ENCODE peak calls at places on chromosomes 1 and 21, in four cellular contexts. One of them, this sample, is unnamed.

GRCh38 chr1:10948463-10948775 is 64.0 kb upstream of the TARDBP start:
- DNase-seq in adrenal gland: no peak
- DNase-seq in cardiac muscle cell: no peak
- DNase-seq in BE2C: no peak
- DNase-seq in this sample: no peak

GRCh38 chr1:202076050-202076511 is 46.6 kb upstream of the GPR37L1 start:
- DNase-seq in adrenal gland: no peak
- DNase-seq in cardiac muscle cell: peak; percentile 6
- DNase-seq in BE2C: peak; percentile 73
- DNase-seq in this sample: no peak

GRCh38 chr1:15201849-15202551 is 45.0 kb upstream of the FHAD1 start:
- DNase-seq in adrenal gland: no peak
- DNase-seq in cardiac muscle cell: no peak
- DNase-seq in BE2C: no peak
- DNase-seq in this sample: no peak

GRCh38 chr1:240743696-240744095 is 131.7 kb upstream of the GREM2 start:
- DNase-seq in adrenal gland: no peak
- DNase-seq in cardiac muscle cell: no peak
- DNase-seq in BE2C: no peak
- DNase-seq in this sample: no peak

GRCh38 chr1:28811766-28812668 is at the start of gene OPRD1:
- DNase-seq in adrenal gland: no peak
- DNase-seq in cardiac muscle cell: no peak
- DNase-seq in BE2C: peak; percentile 56
- DNase-seq in this sample: peak; percentile 74

GRCh38 chr1:174337000-174337681 is 110.6 kb upstream of the GPR52 start:
- DNase-seq in adrenal gland: no peak
- DNase-seq in cardiac muscle cell: no peak
- DNase-seq in BE2C: no peak
- DNase-seq in this sample: no peak

GRCh38 chr1:168135982-168136708 is 585 bp downstream of the GPR161 start:
- DNase-seq in adrenal gland: no peak
- DNase-seq in cardiac muscle cell: peak; percentile 36
- DNase-seq in BE2C: peak; percentile 19
- DNase-seq in this sample: peak; percentile 58

GRCh38 chr1:63698001-63698838 is 75.6 kb upstream of the ROR1 start:
- DNase-seq in adrenal gland: peak; percentile 35
- DNase-seq in cardiac muscle cell: peak; percentile 76
- DNase-seq in BE2C: no peak
- DNase-seq in this sample: no peak

GRCh38 chr1:52659851-52660596 is 27.1 kb downstream of the SHISAL2A start:
- DNase-seq in adrenal gland: no peak
- DNase-seq in cardiac muscle cell: no peak
- DNase-seq in BE2C: no peak
- DNase-seq in this sample: no peak

GRCh38 chr1:26729633-26730032 is 33.8 kb downstream of the ARID1A start:
- DNase-seq in adrenal gland: no peak
- DNase-seq in cardiac muscle cell: no peak
- DNase-seq in BE2C: no peak
- DNase-seq in this sample: no peak

GRCh38 chr1:221742555-221743415 is 896 bp upstream of the DUSP10 start:
- DNase-seq in adrenal gland: peak; percentile 81
- DNase-seq in cardiac muscle cell: peak; percentile 73
- DNase-seq in BE2C: peak; percentile 92
- DNase-seq in this sample: peak; percentile 86

GRCh38 chr1:164703971-164704411 is 145.0 kb downstream of the PBX1 start:
- DNase-seq in adrenal gland: no peak
- DNase-seq in cardiac muscle cell: no peak
- DNase-seq in BE2C: no peak
- DNase-seq in this sample: no peak

GRCh38 chr21:32991299-32991850 is 34.4 kb upstream of the OLIG2 start:
- DNase-seq in adrenal gland: no peak
- DNase-seq in cardiac muscle cell: no peak
- DNase-seq in BE2C: no peak
- DNase-seq in this sample: no peak

GRCh38 chr21:41663805-41664788 is 102.8 kb downstream of the RIPK4 start:
- DNase-seq in adrenal gland: no peak
- DNase-seq in cardiac muscle cell: no peak
- DNase-seq in BE2C: no peak
- DNase-seq in this sample: no peak

GRCh38 chr1:174953657-174954435 is 45.9 kb upstream of the CACYBP start:
- DNase-seq in adrenal gland: no peak
- DNase-seq in cardiac muscle cell: no peak
- DNase-seq in BE2C: no peak
- DNase-seq in this sample: peak; percentile 50

GRCh38 chr1:94901841-94902240 is 25.1 kb downstream of the CNN3 start:
- DNase-seq in adrenal gland: no peak
- DNase-seq in cardiac muscle cell: no peak
- DNase-seq in BE2C: no peak
- DNase-seq in this sample: no peak

GRCh38 chr1:235008239-235008638 is 120.4 kb downstream of the TOMM20 start:
- DNase-seq in adrenal gland: no peak
- DNase-seq in cardiac muscle cell: no peak
- DNase-seq in BE2C: no peak
- DNase-seq in this sample: no peak

GRCh38 chr1:39411526-39411925 is 79.9 kb upstream of the BMP8A start:
- DNase-seq in adrenal gland: no peak
- DNase-seq in cardiac muscle cell: peak; percentile 23
- DNase-seq in BE2C: no peak
- DNase-seq in this sample: no peak
- H3K4me1 ChIP-seq in adrenal gland: peaks cover 61% of the 10 kb centered on the region
- H3K4me1 ChIP-seq in cardiac muscle cell: peaks cover 21% of the 10 kb centered on the region
- H3K4me1 ChIP-seq in BE2C: peaks cover 2% of the 10 kb centered on the region
- H3K4me1 ChIP-seq in this sample: peaks cover 63% of the 10 kb centered on the region

GRCh38 chr1:3064901-3065300 is 4.1 kb upstream of the PRDM16 start:
- DNase-seq in adrenal gland: no peak
- DNase-seq in cardiac muscle cell: no peak
- DNase-seq in BE2C: no peak
- DNase-seq in this sample: no peak

GRCh38 chr1:3063379-3064295 is 5.4 kb upstream of the PRDM16 start:
- DNase-seq in adrenal gland: no peak
- DNase-seq in cardiac muscle cell: no peak
- DNase-seq in BE2C: no peak
- DNase-seq in this sample: no peak

GRCh38 chr1:3065797-3066196 is 3.2 kb upstream of the PRDM16 start:
- DNase-seq in adrenal gland: no peak
- DNase-seq in cardiac muscle cell: no peak
- DNase-seq in BE2C: no peak
- DNase-seq in this sample: no peak

GRCh38 chr1:3065396-3065795 is 3.6 kb upstream of the PRDM16 start:
- DNase-seq in adrenal gland: no peak
- DNase-seq in cardiac muscle cell: no peak
- DNase-seq in BE2C: no peak
- DNase-seq in this sample: no peak

GRCh38 chr1:3064296-3064850 is 4.6 kb upstream of the PRDM16 start:
- DNase-seq in adrenal gland: no peak
- DNase-seq in cardiac muscle cell: no peak
- DNase-seq in BE2C: no peak
- DNase-seq in this sample: no peak
- H3K27me3 ChIP-seq in adrenal gland: peaks cover 73% of the 10 kb centered on the region
- H3K27me3 ChIP-seq in cardiac muscle cell: peaks cover 89% of the 10 kb centered on the region
- H3K27me3 ChIP-seq in BE2C: peaks cover 43% of the 10 kb centered on the region
- H3K27me3 ChIP-seq in this sample: peaks cover 5% of the 10 kb centered on the region

GRCh38 chr21:26846036-26846931 is 1.1 kb upstream of the ADAMTS1 start:
- DNase-seq in adrenal gland: peak; percentile 64
- DNase-seq in cardiac muscle cell: peak; percentile 93
- DNase-seq in BE2C: peak; percentile 76
- DNase-seq in this sample: no peak
- H3K4me1 ChIP-seq in adrenal gland: peaks cover 27% of the 10 kb centered on the region
- H3K4me1 ChIP-seq in cardiac muscle cell: peaks cover 20% of the 10 kb centered on the region
- H3K4me1 ChIP-seq in BE2C: no peaks in the 10 kb centered on the region
- H3K4me1 ChIP-seq in this sample: peaks cover 21% of the 10 kb centered on the region

DNA sequence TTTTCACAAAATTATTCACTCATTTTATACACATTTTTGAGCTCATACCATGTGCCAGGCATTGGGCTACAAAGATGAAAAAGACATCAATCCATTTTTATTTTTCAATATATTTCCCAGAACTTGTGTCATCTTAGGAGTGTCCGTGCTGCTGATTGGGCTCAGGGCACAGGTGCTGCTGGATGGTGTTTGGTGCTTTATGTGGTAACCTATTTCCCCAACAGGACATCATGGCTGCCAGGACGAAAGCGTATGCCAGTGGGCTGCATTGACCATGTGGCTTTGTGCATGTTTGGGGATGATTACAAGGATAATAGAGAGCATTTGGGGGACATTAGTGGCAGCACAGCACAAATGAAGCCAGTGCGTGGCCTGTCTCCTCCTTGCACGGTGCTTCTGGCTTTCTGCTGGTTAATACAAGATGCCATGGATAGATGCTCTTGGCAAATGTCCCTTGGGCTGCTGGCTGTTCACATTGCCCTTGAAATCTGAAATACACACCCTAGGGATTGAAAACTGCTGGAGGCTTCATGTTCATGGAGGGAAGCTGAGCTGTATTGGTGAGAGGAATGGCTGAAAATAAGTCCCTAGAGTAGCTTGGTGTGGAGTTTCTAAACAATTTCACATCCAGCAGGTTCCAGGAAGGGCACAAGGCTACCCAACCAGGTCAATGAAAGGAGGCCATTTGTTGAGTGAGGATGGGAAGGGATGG is 52.3 kb downstream of the TENT5C start:
- DNase-seq in adrenal gland: no peak
- DNase-seq in cardiac muscle cell: no peak
- DNase-seq in BE2C: no peak
- DNase-seq in this sample: no peak
- H3K27me3 ChIP-seq in adrenal gland: no peaks in the 10 kb centered on the region
- H3K27me3 ChIP-seq in cardiac muscle cell: no peaks in the 10 kb centered on the region
- H3K27me3 ChIP-seq in BE2C: no peaks in the 10 kb centered on the region
- H3K27me3 ChIP-seq in this sample: no peaks in the 10 kb centered on the region

GRCh38 chr1:182939413-182939812 is 13.6 kb downstream of the SHCBP1L start:
- DNase-seq in adrenal gland: no peak
- DNase-seq in cardiac muscle cell: no peak
- DNase-seq in BE2C: no peak
- DNase-seq in this sample: no peak
- H3K4me1 ChIP-seq in adrenal gland: no peaks in the 10 kb centered on the region
- H3K4me1 ChIP-seq in cardiac muscle cell: no peaks in the 10 kb centered on the region
- H3K4me1 ChIP-seq in BE2C: no peaks in the 10 kb centered on the region
- H3K4me1 ChIP-seq in this sample: no peaks in the 10 kb centered on the region

DNA sequence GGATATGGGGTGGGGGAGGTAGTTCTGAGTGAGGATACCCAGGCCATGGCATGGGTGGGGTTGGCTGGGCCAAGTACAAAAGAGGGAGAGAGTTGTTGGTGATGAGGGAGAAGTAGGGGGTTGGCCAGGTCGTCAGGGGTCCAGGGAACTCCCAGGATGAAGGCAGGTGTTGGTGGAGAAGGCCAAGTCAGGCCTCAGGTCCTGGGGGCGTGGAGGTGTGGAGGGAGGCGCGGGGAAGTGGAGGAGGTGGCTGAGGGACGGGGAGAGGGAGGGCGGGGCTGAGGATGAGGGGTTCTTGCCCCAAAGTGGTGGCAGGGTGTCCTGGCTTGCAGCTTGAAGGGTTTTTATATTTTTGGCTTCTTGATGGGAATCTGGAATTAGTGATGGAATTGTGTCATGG is 61.1 kb downstream of the FOXO6 start:
- DNase-seq in adrenal gland: no peak
- DNase-seq in cardiac muscle cell: no peak
- DNase-seq in BE2C: no peak
- DNase-seq in this sample: no peak
- H3K27me3 ChIP-seq in adrenal gland: no peaks in the 10 kb centered on the region
- H3K27me3 ChIP-seq in cardiac muscle cell: no peaks in the 10 kb centered on the region
- H3K27me3 ChIP-seq in BE2C: no peaks in the 10 kb centered on the region
- H3K27me3 ChIP-seq in this sample: no peaks in the 10 kb centered on the region

GRCh38 chr1:12171206-12172041 is 4.6 kb downstream of the TNFRSF1B start:
- DNase-seq in adrenal gland: no peak
- DNase-seq in cardiac muscle cell: no peak
- DNase-seq in BE2C: no peak
- DNase-seq in this sample: no peak
- H3K4me1 ChIP-seq in adrenal gland: peaks cover 58% of the 10 kb centered on the region
- H3K4me1 ChIP-seq in cardiac muscle cell: no peaks in the 10 kb centered on the region
- H3K4me1 ChIP-seq in BE2C: no peaks in the 10 kb centered on the region
- H3K4me1 ChIP-seq in this sample: peaks cover 38% of the 10 kb centered on the region

GRCh38 chr21:34818663-34819158 is 149.9 kb downstream of the CLIC6 start:
- DNase-seq in adrenal gland: no peak
- DNase-seq in cardiac muscle cell: no peak
- DNase-seq in BE2C: no peak
- DNase-seq in this sample: no peak

GRCh38 chr21:34815831-34816700 is 147.3 kb downstream of the CLIC6 start:
- DNase-seq in adrenal gland: no peak
- DNase-seq in cardiac muscle cell: no peak
- DNase-seq in BE2C: no peak
- DNase-seq in this sample: no peak

GRCh38 chr21:34819357-34819999 is 150.7 kb downstream of the CLIC6 start:
- DNase-seq in adrenal gland: no peak
- DNase-seq in cardiac muscle cell: no peak
- DNase-seq in BE2C: no peak
- DNase-seq in this sample: peak; percentile 62

GRCh38 chr21:34820051-34820450 is 151.3 kb downstream of the CLIC6 start:
- DNase-seq in adrenal gland: no peak
- DNase-seq in cardiac muscle cell: no peak
- DNase-seq in BE2C: no peak
- DNase-seq in this sample: peak; percentile 26

DNA sequence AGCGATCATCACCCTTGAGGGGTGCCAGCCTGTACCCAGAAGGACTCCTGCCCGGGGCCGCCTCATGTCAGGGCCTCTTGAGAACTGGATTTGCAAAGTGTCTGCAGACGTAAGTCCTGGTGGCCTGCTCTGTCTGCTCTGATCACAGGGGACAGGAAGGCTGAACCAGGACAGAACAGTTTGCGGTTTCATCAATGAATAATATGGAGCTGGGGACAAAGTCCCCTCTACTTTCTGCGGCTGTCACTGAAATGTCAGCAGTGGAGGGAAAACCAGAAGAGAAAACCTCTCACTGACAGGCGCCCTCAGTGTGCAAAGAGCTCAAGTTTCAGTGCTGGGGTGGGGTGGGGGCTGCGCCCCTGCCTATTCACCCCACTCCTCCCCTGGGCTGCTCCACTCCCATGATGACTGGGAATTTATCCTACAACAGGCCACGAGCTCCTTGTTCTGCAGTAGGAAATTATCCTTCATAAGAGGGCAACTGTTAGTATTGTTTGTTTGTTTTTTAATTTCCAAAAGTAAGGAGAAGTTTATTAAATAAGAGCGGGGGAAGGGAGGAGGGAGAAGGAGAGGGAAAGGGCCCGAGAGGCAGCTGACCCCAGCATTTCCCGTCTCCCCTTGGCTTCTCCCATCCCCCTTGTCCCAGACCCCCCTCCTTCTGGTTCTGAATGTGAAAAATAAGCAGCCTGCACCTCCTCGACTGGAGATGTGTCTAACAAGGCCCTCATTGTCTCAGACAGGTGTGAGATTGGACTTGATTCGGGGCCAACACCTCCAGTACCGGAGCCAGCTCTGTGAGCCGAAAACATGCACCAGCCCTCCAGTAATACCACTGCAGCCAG is 149.2 kb downstream of the CLIC6 start:
- DNase-seq in adrenal gland: no peak
- DNase-seq in cardiac muscle cell: no peak
- DNase-seq in BE2C: no peak
- DNase-seq in this sample: peak; percentile 26
- H3K27me3 ChIP-seq in adrenal gland: no peaks in the 10 kb centered on the region
- H3K27me3 ChIP-seq in cardiac muscle cell: peaks cover 26% of the 10 kb centered on the region
- H3K27me3 ChIP-seq in BE2C: peaks cover 2% of the 10 kb centered on the region
- H3K27me3 ChIP-seq in this sample: no peaks in the 10 kb centered on the region